ENCODE peak calls at places on chromosomes 5 and 9, in six cellular contexts. S is choroid plexus epithelial cell, J is NCI-H2171, P is T-cell, H is endodermal cell, C is AG20443. F is an unnamed sample.

GRCh38 chr9:112184946-112185345 is 9.8 kb upstream of the SUSD1 start:
- DNase-seq in C (no peak), P (no peak), J (no peak), S (no peak), H (no peak), F (no peak)

GRCh38 chr5:56668996-56669395 is 146.4 kb upstream of the MAP3K1 start:
- DNase-seq in C (no peak), J (no peak), S (no peak), P (no peak), H (no peak), F (no peak)

GRCh38 chr5:73743161-73743560 is 117.2 kb downstream of the ARHGEF28 start:
- DNase-seq in H (no peak), J (no peak), S (no peak), P (no peak), C (no peak), F (peak; percentile 9)

GRCh38 chr5:134466241-134467069 is 54.8 kb upstream of the CDKN2AIPNL start:
- DNase-seq in P (peak; percentile 31), J (peak; percentile 56), C (peak; percentile 86), S (peak; percentile 97), H (peak; percentile 95), F (peak; percentile 37)

GRCh38 chr9:117703538-117703937 is 665 bp upstream of the TLR4 start:
- DNase-seq in J (no peak), P (no peak), S (peak; percentile 73), C (peak; percentile 38), H (no peak), F (peak; percentile 40)

GRCh38 chr9:16223074-16223871 is 647.2 kb downstream of the BNC2 start:
- DNase-seq in C (no peak), S (no peak), J (no peak), H (no peak), P (no peak), F (no peak)

GRCh38 chr5:172110921-172111873 is 76.8 kb downstream of the STK10 start:
- DNase-seq in H (peak; percentile 68), S (no peak), J (peak; percentile 39), P (peak; percentile 68), C (peak; percentile 68), F (peak; percentile 36)

GRCh38 chr5:160685695-160686094 is 166.3 kb downstream of the ATP10B start:
- DNase-seq in S (no peak), P (no peak), C (no peak), H (no peak), J (no peak), F (no peak)

GRCh38 chr5:103178167-103178566 is 58.1 kb downstream of the PPIP5K2 start:
- DNase-seq in J (no peak), H (no peak), C (no peak), P (no peak), S (peak; percentile 19), F (no peak)

GRCh38 chr5:92909545-92909962 is 671.5 kb downstream of the NR2F1-AS1 start:
- DNase-seq in P (no peak), H (peak; percentile 81), S (peak; percentile 71), J (peak; percentile 34), C (no peak), F (no peak)

GRCh38 chr9:123157216-123157615 is 111.2 kb downstream of the STRBP start:
- DNase-seq in S (peak; percentile 79), C (no peak), J (no peak), H (no peak), P (no peak), F (no peak)

GRCh38 chr9:134181648-134182034 is 17.3 kb upstream of the RNU6ATAC start:
- DNase-seq in S (no peak), P (no peak), H (peak; percentile 41), C (no peak), J (no peak), F (no peak)

GRCh38 chr5:177327539-177328522 is 16.1 kb upstream of the MXD3 start:
- DNase-seq in H (no peak), S (peak; percentile 56), C (peak; percentile 63), P (no peak), J (no peak), F (peak; percentile 61)